ENCODE peak calls at places on chromosomes 16 and 17, in four cellular contexts. One of them, this sample, is unnamed.

GRCh38 chr17:4840893-4841242 is 7.7 kb downstream of the MINK1 start:
- DNase-seq in AG09309: no peak
- DNase-seq in NCI-H1105: no peak
- DNase-seq in stimulated activated CD4-positive, alpha-beta T cell treated with anti-CD3 and anti-CD28 coated beads, Interleukin-2, amount 100 ng/mL, for 48 hours: no peak
- DNase-seq in this sample: no peak

GRCh38 chr16:50207652-50208051 is 54.5 kb downstream of the TENT4B start:
- DNase-seq in stimulated activated CD4-positive, alpha-beta T cell treated with anti-CD3 and anti-CD28 coated beads, Interleukin-2, amount 100 ng/mL, for 48 hours: no peak
- DNase-seq in NCI-H1105: no peak
- DNase-seq in AG09309: no peak
- DNase-seq in this sample: no peak

GRCh38 chr17:48577330-48577945 is 712 bp downstream of the HOXB4 start:
- DNase-seq in stimulated activated CD4-positive, alpha-beta T cell treated with anti-CD3 and anti-CD28 coated beads, Interleukin-2, amount 100 ng/mL, for 48 hours: no peak
- DNase-seq in AG09309: no peak
- DNase-seq in NCI-H1105: peak
- DNase-seq in this sample: no peak

GRCh38 chr17:31074772-31075538 is 19.8 kb upstream of the NF1 start:
- DNase-seq in NCI-H1105: no peak
- DNase-seq in AG09309: no peak
- DNase-seq in stimulated activated CD4-positive, alpha-beta T cell treated with anti-CD3 and anti-CD28 coated beads, Interleukin-2, amount 100 ng/mL, for 48 hours: no peak
- DNase-seq in this sample: no peak

GRCh38 chr16:31202402-31203385 is at the start of gene PYCARD:
- DNase-seq in NCI-H1105: no peak
- DNase-seq in stimulated activated CD4-positive, alpha-beta T cell treated with anti-CD3 and anti-CD28 coated beads, Interleukin-2, amount 100 ng/mL, for 48 hours: no peak
- DNase-seq in AG09309: no peak
- DNase-seq in this sample: no peak

GRCh38 chr17:65472602-65473001 is 88.8 kb downstream of the AXIN2 start:
- DNase-seq in stimulated activated CD4-positive, alpha-beta T cell treated with anti-CD3 and anti-CD28 coated beads, Interleukin-2, amount 100 ng/mL, for 48 hours: no peak
- DNase-seq in NCI-H1105: no peak
- DNase-seq in AG09309: peak
- DNase-seq in this sample: peak

GRCh38 chr16:18800674-18801196 is 614 bp downstream of the ARL6IP1 start:
- DNase-seq in stimulated activated CD4-positive, alpha-beta T cell treated with anti-CD3 and anti-CD28 coated beads, Interleukin-2, amount 100 ng/mL, for 48 hours: no peak
- DNase-seq in NCI-H1105: no peak
- DNase-seq in AG09309: no peak
- DNase-seq in this sample: no peak

GRCh38 chr16:1108299-1109252 is 12.5 kb upstream of the C1QTNF8 start:
- DNase-seq in stimulated activated CD4-positive, alpha-beta T cell treated with anti-CD3 and anti-CD28 coated beads, Interleukin-2, amount 100 ng/mL, for 48 hours: no peak
- DNase-seq in NCI-H1105: peak
- DNase-seq in AG09309: peak
- DNase-seq in this sample: no peak

GRCh38 chr17:31832748-31833147 is 26.3 kb downstream of the COPRS start:
- DNase-seq in stimulated activated CD4-positive, alpha-beta T cell treated with anti-CD3 and anti-CD28 coated beads, Interleukin-2, amount 100 ng/mL, for 48 hours: no peak
- DNase-seq in NCI-H1105: no peak
- DNase-seq in AG09309: no peak
- DNase-seq in this sample: no peak

GRCh38 chr17:44565866-44566443 is 8.7 kb downstream of the FZD2 start:
- DNase-seq in stimulated activated CD4-positive, alpha-beta T cell treated with anti-CD3 and anti-CD28 coated beads, Interleukin-2, amount 100 ng/mL, for 48 hours: no peak
- DNase-seq in AG09309: no peak
- DNase-seq in NCI-H1105: no peak
- DNase-seq in this sample: no peak

GRCh38 chr17:83193336-83194188 is 114.2 kb downstream of the METRNL start:
- DNase-seq in NCI-H1105: no peak
- DNase-seq in stimulated activated CD4-positive, alpha-beta T cell treated with anti-CD3 and anti-CD28 coated beads, Interleukin-2, amount 100 ng/mL, for 48 hours: no peak
- DNase-seq in AG09309: no peak
- DNase-seq in this sample: no peak

GRCh38 chr17:48791128-48792032 is 25.6 kb downstream of the TTLL6 start:
- DNase-seq in NCI-H1105: no peak
- DNase-seq in AG09309: peak
- DNase-seq in stimulated activated CD4-positive, alpha-beta T cell treated with anti-CD3 and anti-CD28 coated beads, Interleukin-2, amount 100 ng/mL, for 48 hours: peak
- DNase-seq in this sample: peak